ENCODE peak calls at places on chromosomes 11 and 22, in seven cellular contexts. U is IMR-90, X is H1, S is H9, D is mesenchymal stem cell, W is mesendoderm, J is trophoblast cell. R is an unnamed sample.

GRCh38 chr11:3095712-3096361 is 38.6 kb upstream of the CARS1 start:
- DNase-seq in U (peak; percentile 91), X (peak; percentile 27), S (no peak), D (peak; percentile 99), W (peak; percentile 63), J (peak; percentile 21), R (peak; percentile 59)

GRCh38 chr22:20943104-20943933 is 23.7 kb upstream of the AIFM3 start:
- DNase-seq in U (no peak), X (no peak), S (no peak), D (no peak), W (no peak), J (no peak), R (no peak)

GRCh38 chr11:11973361-11973800 is 35.0 kb downstream of the DKK3 start:
- DNase-seq in U (peak; percentile 72), X (peak; percentile 24), S (peak; percentile 23), D (peak; percentile 75), W (no peak), J (no peak), R (no peak)

GRCh38 chr11:78298216-78298860 is 109.6 kb downstream of the USP35 start:
- DNase-seq in U (peak; percentile 41), X (no peak), S (no peak), D (no peak), W (no peak), J (no peak), R (peak; percentile 26)

GRCh38 chr11:1422481-1422880 is 32.7 kb downstream of the BRSK2 start:
- DNase-seq in U (no peak), X (no peak), S (no peak), D (no peak), W (peak; percentile 65), J (no peak), R (no peak)

GRCh38 chr11:69552951-69553350 is 71.5 kb downstream of the LINC01488 start:
- DNase-seq in U (no peak), X (no peak), S (no peak), D (no peak), W (no peak), J (peak; percentile 27), R (no peak)

GRCh38 chr11:133681901-133682300 is 149.6 kb upstream of the OPCML start:
- DNase-seq in U (no peak), X (peak; percentile 54), S (peak; percentile 49), D (no peak), W (peak; percentile 73), J (no peak), R (no peak)

GRCh38 chr11:17397311-17398002 is 9.0 kb upstream of the KCNJ11 start:
- DNase-seq in U (no peak), X (no peak), S (no peak), D (no peak), W (no peak), J (no peak), R (no peak)

GRCh38 chr11:124482362-124483147 is 37.1 kb upstream of the OR8B8 start:
- DNase-seq in U (peak; percentile 28), X (no peak), S (no peak), D (peak; percentile 65), W (peak; percentile 33), J (peak; percentile 5), R (no peak)

GRCh38 chr11:133515075-133515474 is 17.2 kb downstream of the OPCML start:
- DNase-seq in U (no peak), X (no peak), S (peak; percentile 23), D (no peak), W (no peak), J (no peak), R (no peak)

GRCh38 chr11:43547411-43547718 is 133.2 kb upstream of the HSD17B12 start:
- DNase-seq in U (no peak), X (peak; percentile 54), S (no peak), D (no peak), W (no peak), J (no peak), R (no peak)

GRCh38 chr11:109960831-109961230 is 132.4 kb upstream of the ZC3H12C start:
- DNase-seq in U (peak; percentile 79), X (no peak), S (no peak), D (peak; percentile 89), W (peak; percentile 82), J (peak; percentile 42), R (peak; percentile 32)

GRCh38 chr22:37442537-37442936 is 15.3 kb upstream of the ELFN2 start:
- DNase-seq in U (peak; percentile 45), X (no peak), S (no peak), D (peak; percentile 58), W (no peak), J (no peak), R (no peak)

GRCh38 chr11:116691779-116692178 is 81.0 kb downstream of the BUD13 start:
- DNase-seq in U (peak; percentile 6), X (peak; percentile 95), S (peak; percentile 78), D (peak; percentile 36), W (peak; percentile 53), J (peak; percentile 50), R (peak; percentile 56)

GRCh38 chr22:42344391-42344861 is 74.0 kb upstream of the TCF20 start:
- DNase-seq in U (no peak), X (peak; percentile 74), S (peak; percentile 76), D (no peak), W (peak; percentile 78), J (no peak), R (no peak)

GRCh38 chr11:18295316-18295715 is 26.6 kb downstream of the HPS5 start:
- DNase-seq in U (no peak), X (no peak), S (no peak), D (no peak), W (no peak), J (no peak), R (no peak)

GRCh38 chr11:83746921-83747585 is 460.9 kb upstream of the CCDC90B start:
- DNase-seq in U (no peak), X (no peak), S (no peak), D (no peak), W (no peak), J (no peak), R (no peak)

GRCh38 chr11:23010790-23011340 is 150.6 kb upstream of the CCDC179 start:
- DNase-seq in U (no peak), X (no peak), S (no peak), D (no peak), W (no peak), J (no peak), R (no peak)

GRCh38 chr11:23013509-23013908 is 153.2 kb upstream of the CCDC179 start:
- DNase-seq in U (peak; percentile 3), X (no peak), S (no peak), D (no peak), W (no peak), J (no peak), R (no peak)

DNA sequence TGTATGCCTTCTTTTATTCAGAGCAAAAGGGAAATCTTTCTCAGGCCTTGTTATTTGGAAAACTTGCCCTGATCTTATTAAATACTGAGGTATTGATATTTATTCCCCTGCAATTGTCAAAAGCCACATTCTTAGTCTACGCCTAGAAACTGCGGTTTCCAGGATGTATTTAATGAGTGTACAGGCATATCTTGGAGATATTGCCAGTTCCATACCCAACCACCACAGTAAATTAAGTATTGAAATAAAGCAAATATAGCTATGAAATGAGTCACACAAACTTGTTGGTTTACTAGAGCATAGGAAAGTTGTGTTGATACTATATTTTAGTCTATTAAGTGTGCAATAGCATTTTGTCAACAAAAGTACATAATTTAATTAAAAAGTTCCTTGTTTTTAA is 152.7 kb upstream of the CCDC179 start:
- DNase-seq in U (no peak), X (no peak), S (no peak), D (no peak), W (no peak), J (no peak), R (no peak)
- H2BK5ac ChIP-seq in U (no peak overlapping the region), X (no peak overlapping the region), S (no peak overlapping the region), D (no peak overlapping the region), W (no peak overlapping the region), J (no peak overlapping the region), R (no peak overlapping the region)

GRCh38 chr11:65634140-65634436 is 3.8 kb upstream of the SIPA1 start:
- DNase-seq in U (no peak), X (no peak), S (no peak), D (no peak), W (no peak), J (no peak), R (no peak)
- H3K4me1 ChIP-seq in U (peaks cover 6% of the 10 kb centered on the region), X (peaks cover 3% of the 10 kb centered on the region), S (no peaks in the 10 kb centered on the region), D (peaks cover 16% of the 10 kb centered on the region), W (peaks cover 3% of the 10 kb centered on the region), J (peaks cover 9% of the 10 kb centered on the region), R (peaks cover 15% of the 10 kb centered on the region)

GRCh38 chr11:96157517-96157873 is 185.5 kb downstream of the MAML2 start:
- DNase-seq in U (no peak), X (no peak), S (no peak), D (no peak), W (no peak), J (no peak), R (no peak)

GRCh38 chr11:96155627-96156378 is 187.2 kb downstream of the MAML2 start:
- DNase-seq in U (peak; percentile 97), X (no peak), S (peak; percentile 51), D (peak; percentile 100), W (peak; percentile 86), J (peak; percentile 96), R (no peak)

GRCh38 chr11:96156379-96156722 is 186.6 kb downstream of the MAML2 start:
- DNase-seq in U (no peak), X (no peak), S (no peak), D (no peak), W (no peak), J (peak; percentile 76), R (no peak)

GRCh38 chr11:96159968-96160367 is 183.0 kb downstream of the MAML2 start:
- DNase-seq in U (no peak), X (no peak), S (no peak), D (peak; percentile 56), W (peak; percentile 44), J (no peak), R (no peak)

DNA sequence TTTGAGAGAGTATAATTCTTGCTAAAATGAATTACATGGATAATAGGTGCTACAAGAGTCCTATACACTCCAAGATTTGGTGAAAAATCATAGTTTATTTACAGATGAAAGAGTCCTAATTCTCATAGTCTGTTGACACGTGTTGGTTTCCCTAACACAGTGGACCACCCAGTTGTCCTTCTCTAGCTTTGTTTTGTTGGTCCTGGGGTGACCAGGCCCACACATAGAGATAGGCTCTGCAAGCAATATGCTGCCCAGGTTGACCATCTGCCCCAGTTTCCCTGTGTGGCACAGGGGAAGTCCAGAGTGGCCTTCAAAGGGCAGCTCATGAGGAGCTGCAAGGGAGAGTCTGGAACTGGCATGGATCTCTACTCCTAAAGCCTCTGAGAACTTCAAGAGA is 184.9 kb downstream of the MAML2 start:
- DNase-seq in U (no peak), X (no peak), S (no peak), D (no peak), W (no peak), J (no peak), R (no peak)
- H2BK5ac ChIP-seq in U (peak overlapping the region; percentile 87), X (no peak overlapping the region), S (no peak overlapping the region), D (peak overlapping the region; percentile 24), W (no peak overlapping the region), J (peak overlapping the region; percentile 77), R (no peak overlapping the region)

GRCh38 chr11:94828088-94828487 is 59.9 kb downstream of the AMOTL1 start:
- DNase-seq in U (no peak), X (no peak), S (no peak), D (no peak), W (no peak), J (peak; percentile 27), R (no peak)

GRCh38 chr11:94834931-94835330 is 66.8 kb downstream of the AMOTL1 start:
- DNase-seq in U (peak; percentile 47), X (no peak), S (no peak), D (no peak), W (no peak), J (no peak), R (no peak)

GRCh38 chr11:94830722-94831121 is 62.6 kb downstream of the AMOTL1 start:
- DNase-seq in U (no peak), X (no peak), S (no peak), D (no peak), W (no peak), J (no peak), R (no peak)

GRCh38 chr11:94832604-94833238 is 64.6 kb downstream of the AMOTL1 start:
- DNase-seq in U (no peak), X (no peak), S (no peak), D (no peak), W (peak; percentile 80), J (peak; percentile 76), R (no peak)

GRCh38 chr11:94831529-94831928 is 63.4 kb downstream of the AMOTL1 start:
- DNase-seq in U (no peak), X (no peak), S (no peak), D (no peak), W (no peak), J (no peak), R (no peak)
- H3K4me1 ChIP-seq in U (peaks cover 30% of the 10 kb centered on the region), X (no peaks in the 10 kb centered on the region), S (no peaks in the 10 kb centered on the region), D (peaks cover 2% of the 10 kb centered on the region), W (no peaks in the 10 kb centered on the region), J (peaks cover 2% of the 10 kb centered on the region), R (no peaks in the 10 kb centered on the region)